ENCODE peak calls at places on chromosomes 7 and 10, in four cellular contexts. Z is HepG2, O is A549, L is IMR-90. T is an unnamed sample.

GRCh38 chr10:62744136-62744535 is 60.4 kb upstream of the ADO start:
- DNase-seq in L (peak), Z (no peak), O (no peak), T (no peak)

GRCh38 chr7:46633816-46634215 is 712.7 kb upstream of the IGFBP3 start:
- DNase-seq in Z (no peak), L (peak), O (no peak), T (no peak)

GRCh38 chr10:94858022-94858421 is 80.4 kb upstream of the CYP2C9 start:
- DNase-seq in O (no peak), Z (peak), L (no peak), T (no peak)

GRCh38 chr7:3393862-3394261 is 92.8 kb downstream of the SDK1 start:
- DNase-seq in Z (no peak), O (no peak), L (no peak), T (no peak)

GRCh38 chr7:127751062-127751722 is 99.2 kb downstream of the SND1 start:
- DNase-seq in L (peak), O (no peak), Z (no peak), T (no peak)

GRCh38 chr7:47211467-47212121 is 370.3 kb downstream of the TNS3 start:
- DNase-seq in Z (no peak), O (no peak), L (no peak), T (no peak)

GRCh38 chr10:18144928-18145327 is 4.7 kb downstream of the CACNB2 start:
- DNase-seq in L (no peak), Z (no peak), O (no peak), T (no peak)

GRCh38 chr10:94343159-94343558 is 19.6 kb downstream of the NOC3L start:
- DNase-seq in Z (no peak), O (no peak), L (peak), T (no peak)

GRCh38 chr10:7659560-7659959 is 7.2 kb downstream of the ITIH5 start:
- DNase-seq in Z (no peak), O (no peak), L (no peak), T (no peak)

GRCh38 chr7:74579800-74580685 is 77.5 kb upstream of the GTF2I start:
- DNase-seq in L (peak), Z (peak), O (peak), T (no peak)

GRCh38 chr10:17730667-17731066 is 21.3 kb upstream of the TMEM236 start:
- DNase-seq in Z (no peak), L (no peak), O (no peak), T (no peak)

GRCh38 chr7:121049028-121049791 is 60.7 kb downstream of the CPED1 start:
- DNase-seq in Z (no peak), O (no peak), L (peak), T (peak)

GRCh38 chr7:47493971-47494370 is 87.9 kb downstream of the TNS3 start:
- DNase-seq in L (no peak), Z (no peak), O (no peak), T (no peak)

GRCh38 chr7:28793383-28793782 is 164.7 kb downstream of the TRIL start:
- DNase-seq in Z (no peak), L (no peak), O (no peak), T (no peak)

GRCh38 chr7:54189330-54189729 is 352.8 kb upstream of the VSTM2A start:
- DNase-seq in L (no peak), O (no peak), Z (no peak), T (peak)

GRCh38 chr7:146090023-146090645 is 26.5 kb upstream of the CNTNAP2 start:
- DNase-seq in O (peak), L (no peak), Z (peak), T (no peak)

GRCh38 chr10:46525824-46526681 is 30.4 kb downstream of the GPRIN2 start:
- DNase-seq in O (no peak), L (peak), Z (no peak), T (no peak)

GRCh38 chr10:49009231-49009979 is 69.8 kb upstream of the LRRC18 start:
- DNase-seq in L (no peak), Z (no peak), O (no peak), T (no peak)

GRCh38 chr10:122116331-122116730 is 127.4 kb downstream of the TACC2 start:
- DNase-seq in O (no peak), L (peak), Z (peak), T (no peak)

GRCh38 chr7:141045842-141046630 is 27.8 kb upstream of the TMEM178B start:
- DNase-seq in Z (no peak), O (no peak), L (peak), T (no peak)

GRCh38 chr7:351256-351655 is 61.3 kb downstream of the FOXL3 start:
- DNase-seq in O (no peak), L (no peak), Z (no peak), T (no peak)

GRCh38 chr7:3156508-3156907 is 112.8 kb upstream of the CARD11 start:
- DNase-seq in O (no peak), L (no peak), Z (no peak), T (no peak)

GRCh38 chr7:63093481-63093880 is 905.2 kb upstream of the ZNF722 start:
- DNase-seq in Z (no peak), L (no peak), O (no peak), T (no peak)

GRCh38 chr7:52209658-52210057 is 825.8 kb upstream of the POM121L12 start:
- DNase-seq in Z (no peak), L (no peak), O (no peak), T (no peak)

GRCh38 chr10:33216661-33217427 is 117.6 kb downstream of the NRP1 start:
- DNase-seq in O (peak), Z (peak), L (no peak), T (no peak)

GRCh38 chr7:42065942-42066341 is 171.1 kb downstream of the GLI3 start:
- DNase-seq in Z (no peak), O (no peak), L (peak), T (no peak)
- TF ChIP-seq RFX5 in Z (no peak), O (no peak), L (no peak), T (no peak)

GRCh38 chr10:71531485-71532446 is 135.0 kb downstream of the CDH23 start:
- DNase-seq in O (no peak), Z (no peak), L (no peak), T (no peak)
- TF ChIP-seq USF2 in O (no peak), Z (no peak), L (no peak), T (no peak)

DNA sequence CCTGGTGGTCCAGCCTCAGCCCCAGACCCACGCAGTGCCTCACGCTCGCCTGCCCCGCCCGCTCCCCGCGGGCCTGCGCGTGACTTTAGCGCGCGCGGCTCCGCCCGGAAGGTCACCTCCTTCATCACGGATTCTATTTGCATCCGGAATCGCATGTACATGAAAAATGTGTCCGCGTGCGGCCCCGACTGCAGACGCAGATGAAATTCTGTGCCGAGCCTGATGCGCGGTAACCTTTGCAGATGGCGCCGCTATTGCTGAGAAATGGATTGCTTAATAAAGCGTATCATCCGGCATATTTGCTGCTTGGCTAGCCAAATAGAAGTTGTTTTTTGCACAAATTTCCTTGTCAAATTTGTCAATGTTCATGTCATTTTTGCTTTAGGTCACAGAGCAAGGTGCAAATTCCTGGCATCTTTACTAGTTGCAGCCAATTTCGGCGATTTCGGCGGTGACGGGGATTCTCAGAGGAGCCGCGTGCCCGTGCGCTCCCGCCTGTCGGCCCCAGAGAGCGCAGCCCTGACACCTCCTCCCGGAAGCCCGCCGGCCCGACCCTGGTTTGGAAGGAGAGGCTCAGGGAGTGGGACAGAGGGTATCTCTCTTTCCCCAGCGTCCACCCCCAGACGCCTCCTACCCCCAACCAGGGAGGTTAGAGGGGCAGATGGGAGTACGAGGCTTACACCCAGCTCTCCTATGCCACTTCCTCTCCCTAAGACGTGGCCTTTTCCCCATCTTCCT is 85.9 kb upstream of the PAX2 start:
- DNase-seq in Z (no peak), O (no peak), L (no peak), T (no peak)
- TF ChIP-seq RFX5 in Z (no peak), O (no peak), L (no peak), T (no peak)

GRCh38 chr7:33754933-33755928 is 150.1 kb upstream of the BMPER start:
- DNase-seq in L (no peak), Z (no peak), O (no peak), T (no peak)
- TF ChIP-seq USF2 in L (no peak), Z (no peak), O (no peak), T (no peak)

GRCh38 chr10:110861476-110861875 is 10.3 kb upstream of the PDCD4 start:
- DNase-seq in Z (no peak), L (no peak), O (no peak), T (no peak)

GRCh38 chr10:110859947-110860376 is 11.8 kb upstream of the PDCD4 start:
- DNase-seq in L (peak), O (no peak), Z (no peak), T (no peak)

GRCh38 chr10:110859206-110859946 is 12.4 kb upstream of the PDCD4 start:
- DNase-seq in Z (no peak), O (no peak), L (no peak), T (no peak)

GRCh38 chr10:110861930-110862677 is 9.6 kb upstream of the PDCD4 start:
- DNase-seq in L (no peak), Z (no peak), O (no peak), T (no peak)

GRCh38 chr10:110860576-110861241 is 11.0 kb upstream of the PDCD4 start:
- DNase-seq in Z (peak), L (no peak), O (no peak), T (peak)
- TF ChIP-seq RFX5 in Z (no peak), L (no peak), O (no peak), T (no peak)